ENCODE peak calls at places on chromosomes 6 and 20, in seven cellular contexts. L, O, K, P, V, G and Z are unnamed samples.

GRCh38 chr6:101083533-101084172 is 202.5 kb upstream of the ASCC3 start:
- DNase-seq in K (no peak), L (peak; percentile 97), G (no peak), O (no peak), P (no peak), V (no peak), Z (no peak)

GRCh38 chr6:51467231-51467952 is 620.0 kb downstream of the PKHD1 start:
- DNase-seq in O (no peak), P (no peak), G (no peak), V (peak; percentile 51), K (no peak), L (no peak), Z (no peak)

GRCh38 chr6:32945106-32945761 is 4.4 kb upstream of the HLA-DMB start:
- DNase-seq in K (no peak), L (peak; percentile 49), O (no peak), G (no peak), V (no peak), P (no peak), Z (no peak)

GRCh38 chr6:56540232-56540631 is 102.5 kb downstream of the DST start:
- DNase-seq in P (no peak), K (no peak), G (no peak), O (no peak), L (no peak), V (no peak), Z (no peak)

GRCh38 chr6:169940554-169941290 is 189.3 kb downstream of the ERMARD start:
- DNase-seq in G (no peak), L (no peak), K (no peak), V (no peak), O (no peak), P (no peak), Z (no peak)

GRCh38 chr20:18749528-18749927 is 64.1 kb upstream of the SCP2D1 start:
- DNase-seq in L (no peak), G (no peak), O (no peak), K (no peak), P (no peak), V (no peak), Z (no peak)

GRCh38 chr6:15063253-15063853 is 182.5 kb upstream of the JARID2 start:
- DNase-seq in K (no peak), P (no peak), G (no peak), V (no peak), O (no peak), L (peak; percentile 38), Z (no peak)

GRCh38 chr6:159830481-159831372 is 30.7 kb downstream of the PNLDC1 start:
- DNase-seq in G (no peak), K (no peak), P (no peak), L (no peak), O (no peak), V (no peak), Z (no peak)

GRCh38 chr6:6932341-6932740 is 175.4 kb upstream of the RREB1 start:
- DNase-seq in O (no peak), V (no peak), G (no peak), L (no peak), P (no peak), K (no peak), Z (no peak)

GRCh38 chr6:130500693-130501092 is 134.9 kb downstream of the TMEM200A start:
- DNase-seq in L (peak; percentile 89), V (no peak), K (no peak), G (no peak), P (no peak), O (no peak), Z (no peak)

GRCh38 chr20:39874049-39874893 is 814.8 kb downstream of the MAFB start:
- DNase-seq in P (no peak), O (peak; percentile 58), L (peak; percentile 34), K (peak; percentile 19), V (peak; percentile 93), G (peak; percentile 52), Z (no peak)

GRCh38 chr6:15352884-15353283 is 107.0 kb downstream of the JARID2 start:
- DNase-seq in V (peak; percentile 52), L (peak; percentile 77), P (no peak), G (no peak), K (no peak), O (no peak), Z (no peak)

GRCh38 chr20:34493646-34494045 is 22.6 kb upstream of the DYNLRB1 start:
- DNase-seq in G (no peak), L (peak; percentile 45), P (no peak), V (no peak), K (no peak), O (no peak), Z (no peak)

GRCh38 chr6:2986722-2987196 is 12.9 kb upstream of the NQO2 start:
- DNase-seq in L (peak; percentile 47), O (no peak), G (no peak), V (peak; percentile 15), P (no peak), K (no peak), Z (no peak)